ENCODE peak calls at places on chromosomes 12 and 14, in four cellular contexts. One of them, this sample, is unnamed.
A peak's percentile ranks its signal among the peaks of the same experiment; 100 is the strongest.

GRCh38 chr12:9667403-9667802 is 2.1 kb upstream of the CLEC2D start:
- DNase-seq in HCT116: no peak
- DNase-seq in PC-3: no peak
- DNase-seq in neural progenitor cell: no peak
- DNase-seq in this sample: no peak

GRCh38 chr14:23562822-23563472 is 4.6 kb downstream of the AP1G2 start:
- DNase-seq in HCT116: no peak
- DNase-seq in PC-3: peak; percentile 65
- DNase-seq in neural progenitor cell: peak; percentile 81
- DNase-seq in this sample: peak; percentile 48

GRCh38 chr12:102873077-102873476 is 44.0 kb downstream of the PAH start:
- DNase-seq in HCT116: no peak
- DNase-seq in PC-3: no peak
- DNase-seq in neural progenitor cell: no peak
- DNase-seq in this sample: no peak

GRCh38 chr14:98470663-98471062 is 801.3 kb downstream of the BCL11B start:
- DNase-seq in HCT116: no peak
- DNase-seq in PC-3: no peak
- DNase-seq in neural progenitor cell: no peak
- DNase-seq in this sample: no peak

GRCh38 chr12:132018193-132018916 is 68.6 kb downstream of the EP400 start:
- DNase-seq in HCT116: no peak
- DNase-seq in PC-3: no peak
- DNase-seq in neural progenitor cell: no peak
- DNase-seq in this sample: peak; percentile 30

GRCh38 chr12:12613334-12613733 is 1.7 kb downstream of the CREBL2 start:
- DNase-seq in HCT116: no peak
- DNase-seq in PC-3: peak; percentile 27
- DNase-seq in neural progenitor cell: no peak
- DNase-seq in this sample: peak; percentile 16

GRCh38 chr14:103073367-103073875 is 10.6 kb upstream of the LBHD2 start:
- DNase-seq in HCT116: no peak
- DNase-seq in PC-3: no peak
- DNase-seq in neural progenitor cell: no peak
- DNase-seq in this sample: no peak

GRCh38 chr14:105491366-105492006 is 440 bp downstream of the TEDC1 start:
- DNase-seq in HCT116: peak; percentile 68
- DNase-seq in PC-3: peak; percentile 77
- DNase-seq in neural progenitor cell: peak; percentile 78
- DNase-seq in this sample: peak; percentile 85

GRCh38 chr14:90656986-90657385 is 159.2 kb downstream of the TTC7B start:
- DNase-seq in HCT116: no peak
- DNase-seq in PC-3: no peak
- DNase-seq in neural progenitor cell: no peak
- DNase-seq in this sample: no peak

GRCh38 chr12:91004872-91005271 is at the start of gene EPYC:
- DNase-seq in HCT116: no peak
- DNase-seq in PC-3: no peak
- DNase-seq in neural progenitor cell: no peak
- DNase-seq in this sample: no peak

GRCh38 chr14:88385212-88386101 is at the start of gene SPATA7:
- DNase-seq in HCT116: peak; percentile 73
- DNase-seq in PC-3: peak; percentile 93
- DNase-seq in neural progenitor cell: peak; percentile 100
- DNase-seq in this sample: peak; percentile 98

GRCh38 chr12:57845478-57846284 is 848 bp downstream of the CTDSP2 start:
- DNase-seq in HCT116: no peak
- DNase-seq in PC-3: peak; percentile 47
- DNase-seq in neural progenitor cell: peak; percentile 83
- DNase-seq in this sample: peak; percentile 81

GRCh38 chr14:99699071-99699760 is 15.1 kb downstream of the CYP46A1 start:
- DNase-seq in HCT116: no peak
- DNase-seq in PC-3: no peak
- DNase-seq in neural progenitor cell: no peak
- DNase-seq in this sample: no peak

GRCh38 chr12:14946162-14946561 is 7.8 kb upstream of the ERP27 start:
- DNase-seq in HCT116: no peak
- DNase-seq in PC-3: no peak
- DNase-seq in neural progenitor cell: no peak
- DNase-seq in this sample: no peak

GRCh38 chr12:13390381-13390856 is 193.9 kb downstream of the EMP1 start:
- DNase-seq in HCT116: peak; percentile 24
- DNase-seq in PC-3: peak; percentile 98
- DNase-seq in neural progenitor cell: no peak
- DNase-seq in this sample: peak; percentile 92

GRCh38 chr12:124098101-124098757 is 125.2 kb downstream of the ZNF664 start:
- DNase-seq in HCT116: no peak
- DNase-seq in PC-3: no peak
- DNase-seq in neural progenitor cell: peak; percentile 21
- DNase-seq in this sample: no peak

GRCh38 chr14:85308531-85309300 is 221.2 kb upstream of the FLRT2 start:
- DNase-seq in HCT116: no peak
- DNase-seq in PC-3: no peak
- DNase-seq in neural progenitor cell: peak; percentile 2
- DNase-seq in this sample: no peak
- H2AFZ ChIP-seq in HCT116: no peak overlapping the region
- H2AFZ ChIP-seq in PC-3: no peak overlapping the region
- H2AFZ ChIP-seq in neural progenitor cell: no peak overlapping the region
- H2AFZ ChIP-seq in this sample: peak overlapping the region; percentile 30

GRCh38 chr12:103880299-103881142 is 39.5 kb upstream of the NT5DC3 start:
- DNase-seq in HCT116: no peak
- DNase-seq in PC-3: peak; percentile 26
- DNase-seq in neural progenitor cell: no peak
- DNase-seq in this sample: no peak
- TF ChIP-seq EZH2phosphoT487 in HCT116: no peak
- TF ChIP-seq EZH2phosphoT487 in PC-3: no peak
- TF ChIP-seq EZH2phosphoT487 in neural progenitor cell: no peak
- TF ChIP-seq EZH2phosphoT487 in this sample: no peak

DNA sequence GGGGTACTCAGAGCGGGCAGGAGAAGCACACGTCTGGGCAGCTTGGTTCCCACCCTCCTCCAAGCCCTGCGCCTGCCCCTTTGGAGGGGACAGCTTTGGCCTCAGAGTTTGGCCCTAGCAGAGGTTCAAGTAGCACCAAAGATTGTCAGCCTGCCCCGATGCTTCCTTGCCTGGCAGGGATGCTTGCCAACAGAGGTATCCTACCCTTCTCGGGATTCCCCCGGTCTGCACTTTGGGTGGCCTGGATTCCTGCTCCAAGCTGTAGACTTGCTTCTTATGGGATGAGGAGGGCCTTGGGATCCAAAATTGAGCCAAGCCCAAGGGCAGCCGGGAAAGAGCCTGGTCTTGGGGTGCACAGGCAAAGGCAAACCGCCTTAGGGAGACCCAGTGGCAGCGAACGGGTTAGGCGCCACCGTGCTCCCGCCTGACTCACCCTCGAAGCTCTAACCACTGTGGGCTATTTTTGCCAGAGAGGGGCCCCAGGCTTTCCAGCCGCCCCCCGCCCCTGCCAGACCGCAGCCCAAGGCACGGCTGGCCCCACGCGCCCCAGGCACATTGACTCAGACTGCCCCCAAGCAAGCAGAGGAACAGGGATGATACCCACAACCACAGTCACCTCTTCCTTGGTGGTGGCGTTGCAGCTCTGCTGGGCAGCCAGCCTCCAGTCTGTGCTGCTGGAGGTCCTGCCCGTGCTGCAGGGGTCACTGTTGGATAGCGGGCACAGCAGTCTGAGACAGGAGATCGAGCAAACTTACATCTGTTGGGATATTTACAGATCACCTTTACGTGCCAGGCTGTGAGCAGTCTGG is 882 bp upstream of the WNT10B start:
- DNase-seq in HCT116: no peak
- DNase-seq in PC-3: no peak
- DNase-seq in neural progenitor cell: no peak
- DNase-seq in this sample: peak; percentile 71
- TF ChIP-seq EZH2 in HCT116: no peak
- TF ChIP-seq EZH2 in PC-3: no peak
- TF ChIP-seq EZH2 in neural progenitor cell: peak; percentile 54
- TF ChIP-seq EZH2 in this sample: no peak

GRCh38 chr12:52216807-52217206 is 16.2 kb upstream of the KRT7 start:
- DNase-seq in HCT116: no peak
- DNase-seq in PC-3: no peak
- DNase-seq in neural progenitor cell: no peak
- DNase-seq in this sample: no peak

GRCh38 chr12:52216107-52216506 is 16.9 kb upstream of the KRT7 start:
- DNase-seq in HCT116: no peak
- DNase-seq in PC-3: peak; percentile 3
- DNase-seq in neural progenitor cell: peak; percentile 44
- DNase-seq in this sample: no peak

GRCh38 chr12:52215587-52216031 is 17.4 kb upstream of the KRT7 start:
- DNase-seq in HCT116: peak; percentile 64
- DNase-seq in PC-3: peak; percentile 95
- DNase-seq in neural progenitor cell: no peak
- DNase-seq in this sample: no peak

GRCh38 chr12:52214421-52214802 is 18.6 kb upstream of the KRT7 start:
- DNase-seq in HCT116: no peak
- DNase-seq in PC-3: peak; percentile 63
- DNase-seq in neural progenitor cell: no peak
- DNase-seq in this sample: no peak

GRCh38 chr12:52217223-52217622 is 15.8 kb upstream of the KRT7 start:
- DNase-seq in HCT116: peak; percentile 75
- DNase-seq in PC-3: peak; percentile 96
- DNase-seq in neural progenitor cell: no peak
- DNase-seq in this sample: no peak
- H2AFZ ChIP-seq in HCT116: no peak overlapping the region
- H2AFZ ChIP-seq in PC-3: no peak overlapping the region
- H2AFZ ChIP-seq in neural progenitor cell: no peak overlapping the region
- H2AFZ ChIP-seq in this sample: no peak overlapping the region

GRCh38 chr12:99528478-99528877 is 119.1 kb upstream of the GARIN6 start:
- DNase-seq in HCT116: no peak
- DNase-seq in PC-3: no peak
- DNase-seq in neural progenitor cell: no peak
- DNase-seq in this sample: no peak

GRCh38 chr12:99529966-99530365 is 117.6 kb upstream of the GARIN6 start:
- DNase-seq in HCT116: no peak
- DNase-seq in PC-3: peak; percentile 54
- DNase-seq in neural progenitor cell: no peak
- DNase-seq in this sample: peak; percentile 24
- TF ChIP-seq EZH2phosphoT487 in HCT116: no peak
- TF ChIP-seq EZH2phosphoT487 in PC-3: no peak
- TF ChIP-seq EZH2phosphoT487 in neural progenitor cell: no peak
- TF ChIP-seq EZH2phosphoT487 in this sample: no peak

GRCh38 chr14:50396636-50397460 is at the start of gene CDKL1:
- DNase-seq in HCT116: no peak
- DNase-seq in PC-3: peak; percentile 85
- DNase-seq in neural progenitor cell: peak; percentile 86
- DNase-seq in this sample: peak; percentile 83
- TF ChIP-seq EZH2 in HCT116: no peak
- TF ChIP-seq EZH2 in PC-3: no peak
- TF ChIP-seq EZH2 in neural progenitor cell: no peak
- TF ChIP-seq EZH2 in this sample: no peak

GRCh38 chr12:115095073-115095748 is 411.2 kb upstream of the TBX3 start:
- DNase-seq in HCT116: no peak
- DNase-seq in PC-3: no peak
- DNase-seq in neural progenitor cell: no peak
- DNase-seq in this sample: no peak

GRCh38 chr12:115097406-115097805 is 413.4 kb upstream of the TBX3 start:
- DNase-seq in HCT116: no peak
- DNase-seq in PC-3: no peak
- DNase-seq in neural progenitor cell: no peak
- DNase-seq in this sample: no peak

GRCh38 chr12:115094163-115094816 is 410.3 kb upstream of the TBX3 start:
- DNase-seq in HCT116: no peak
- DNase-seq in PC-3: no peak
- DNase-seq in neural progenitor cell: no peak
- DNase-seq in this sample: no peak

GRCh38 chr12:115093261-115093660 is 409.3 kb upstream of the TBX3 start:
- DNase-seq in HCT116: no peak
- DNase-seq in PC-3: no peak
- DNase-seq in neural progenitor cell: no peak
- DNase-seq in this sample: no peak

GRCh38 chr12:115096673-115097349 is 412.8 kb upstream of the TBX3 start:
- DNase-seq in HCT116: no peak
- DNase-seq in PC-3: no peak
- DNase-seq in neural progenitor cell: no peak
- DNase-seq in this sample: peak; percentile 30
- H2AFZ ChIP-seq in HCT116: no peak overlapping the region
- H2AFZ ChIP-seq in PC-3: no peak overlapping the region
- H2AFZ ChIP-seq in neural progenitor cell: no peak overlapping the region
- H2AFZ ChIP-seq in this sample: no peak overlapping the region